ENCODE peak calls at places on chromosomes 16 and 17, in five cellular contexts. L is HFFc6, D is kidney, M is ascending aorta, W is fibroblast of pulmonary artery. B is an unnamed sample.

GRCh38 chr16:54935411-54936085 is 4.9 kb downstream of the IRX5 start:
- DNase-seq in L (no peak), M (no peak), W (no peak), D (no peak), B (no peak)

GRCh38 chr17:44558349-44559287 is 1.3 kb downstream of the FZD2 start:
- DNase-seq in L (peak; percentile 32), D (no peak), W (no peak), M (peak; percentile 67), B (no peak)

GRCh38 chr16:27737513-27737912 is 187.6 kb downstream of the KATNIP start:
- DNase-seq in D (no peak), L (no peak), M (no peak), W (no peak), B (no peak)

GRCh38 chr16:84643677-84644076 is 4.6 kb upstream of the KLHL36 start:
- DNase-seq in W (no peak), M (no peak), D (no peak), L (no peak), B (peak; percentile 50)

GRCh38 chr17:47205419-47205963 is 3.7 kb upstream of the MYL4 start:
- DNase-seq in M (peak; percentile 76), D (peak; percentile 90), L (peak; percentile 50), W (peak; percentile 57), B (no peak)

GRCh38 chr16:11067697-11068141 is 123.4 kb downstream of the CLEC16A start:
- DNase-seq in W (no peak), M (no peak), L (no peak), D (peak; percentile 76), B (no peak)

GRCh38 chr17:6569391-6570302 is 13.3 kb upstream of the PITPNM3 start:
- DNase-seq in M (no peak), W (no peak), D (no peak), L (no peak), B (no peak)

GRCh38 chr16:27311449-27311831 is 2.3 kb upstream of the IL4R start:
- DNase-seq in W (peak; percentile 56), D (no peak), L (no peak), M (peak; percentile 54), B (no peak)

GRCh38 chr17:1068356-1068755 is 71.4 kb downstream of the TIMM22 start:
- DNase-seq in M (no peak), W (no peak), L (no peak), D (peak; percentile 45), B (no peak)

GRCh38 chr17:7858487-7858832 is 657 bp downstream of the CYB5D1 start:
- DNase-seq in D (peak; percentile 84), L (peak; percentile 66), M (no peak), W (peak; percentile 50), B (peak; percentile 56)
- TF ChIP-seq CTCF in D (peak; percentile 19), L (peak; percentile 73), M (peak; percentile 26), W (peak; percentile 44), B (peak; percentile 59)

GRCh38 chr17:8631554-8631877 is 991 bp upstream of the MYH10 start:
- DNase-seq in L (no peak), W (peak; percentile 32), M (no peak), D (no peak), B (no peak)

GRCh38 chr17:8628609-8629169 is 1.8 kb downstream of the MYH10 start:
- DNase-seq in D (no peak), M (no peak), W (peak; percentile 20), L (no peak), B (no peak)

GRCh38 chr17:8630802-8631553 is 453 bp upstream of the MYH10 start:
- DNase-seq in W (peak; percentile 100), D (peak; percentile 99), L (peak; percentile 100), M (peak; percentile 99), B (peak; percentile 100)

GRCh38 chr17:8629371-8630226 is 926 bp downstream of the MYH10 start:
- DNase-seq in D (peak; percentile 88), W (peak; percentile 36), L (no peak), M (peak; percentile 66), B (peak; percentile 42)

DNA sequence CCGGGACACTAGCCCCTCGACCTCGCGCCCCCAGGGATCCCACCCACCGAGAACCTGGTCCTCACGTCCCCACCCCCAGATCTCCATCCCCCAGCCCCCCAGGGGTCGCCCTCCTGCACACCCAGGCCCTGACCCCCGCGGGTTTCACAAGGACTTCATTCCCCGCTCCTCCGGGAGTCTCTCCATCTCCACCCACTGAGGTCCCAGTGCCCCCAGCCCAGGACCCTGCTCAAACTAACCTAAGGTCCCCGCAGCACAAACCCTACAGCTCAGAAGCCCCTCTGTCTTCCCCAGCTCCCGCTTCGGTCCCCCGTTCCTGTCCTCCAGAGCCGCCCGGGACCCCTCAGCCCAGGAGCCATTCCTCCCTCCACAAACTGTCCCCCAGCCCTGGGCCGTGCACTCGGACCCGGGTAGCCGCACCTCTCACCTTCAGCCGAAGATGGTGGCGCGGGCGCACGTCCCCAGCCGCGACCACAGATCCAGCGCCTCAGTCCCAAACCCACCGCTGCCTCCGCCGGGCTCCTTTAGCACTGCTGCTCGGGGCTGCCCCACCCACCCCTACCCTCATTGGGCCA is at the start of gene MYH10:
- DNase-seq in W (no peak), M (peak; percentile 67), D (no peak), L (no peak), B (no peak)
- TF ChIP-seq CTCF in W (no peak), M (peak; percentile 42), D (peak; percentile 7), L (no peak), B (no peak)

GRCh38 chr16:23803591-23804123 is 32.1 kb upstream of the PRKCB start:
- DNase-seq in D (peak; percentile 71), L (peak; percentile 16), W (peak; percentile 20), M (peak; percentile 64), B (peak; percentile 61)
- TF ChIP-seq CTCF in D (peak; percentile 33), L (peak; percentile 71), W (peak; percentile 49), M (peak; percentile 12), B (peak; percentile 46)

GRCh38 chr16:86072328-86073102 is 173.6 kb downstream of the IRF8 start:
- DNase-seq in D (peak; percentile 80), M (no peak), W (peak; percentile 82), L (peak; percentile 57), B (peak; percentile 66)
- TF ChIP-seq CTCF in D (peak; percentile 79), M (peak; percentile 55), W (peak; percentile 90), L (peak; percentile 94), B (peak; percentile 80)

DNA sequence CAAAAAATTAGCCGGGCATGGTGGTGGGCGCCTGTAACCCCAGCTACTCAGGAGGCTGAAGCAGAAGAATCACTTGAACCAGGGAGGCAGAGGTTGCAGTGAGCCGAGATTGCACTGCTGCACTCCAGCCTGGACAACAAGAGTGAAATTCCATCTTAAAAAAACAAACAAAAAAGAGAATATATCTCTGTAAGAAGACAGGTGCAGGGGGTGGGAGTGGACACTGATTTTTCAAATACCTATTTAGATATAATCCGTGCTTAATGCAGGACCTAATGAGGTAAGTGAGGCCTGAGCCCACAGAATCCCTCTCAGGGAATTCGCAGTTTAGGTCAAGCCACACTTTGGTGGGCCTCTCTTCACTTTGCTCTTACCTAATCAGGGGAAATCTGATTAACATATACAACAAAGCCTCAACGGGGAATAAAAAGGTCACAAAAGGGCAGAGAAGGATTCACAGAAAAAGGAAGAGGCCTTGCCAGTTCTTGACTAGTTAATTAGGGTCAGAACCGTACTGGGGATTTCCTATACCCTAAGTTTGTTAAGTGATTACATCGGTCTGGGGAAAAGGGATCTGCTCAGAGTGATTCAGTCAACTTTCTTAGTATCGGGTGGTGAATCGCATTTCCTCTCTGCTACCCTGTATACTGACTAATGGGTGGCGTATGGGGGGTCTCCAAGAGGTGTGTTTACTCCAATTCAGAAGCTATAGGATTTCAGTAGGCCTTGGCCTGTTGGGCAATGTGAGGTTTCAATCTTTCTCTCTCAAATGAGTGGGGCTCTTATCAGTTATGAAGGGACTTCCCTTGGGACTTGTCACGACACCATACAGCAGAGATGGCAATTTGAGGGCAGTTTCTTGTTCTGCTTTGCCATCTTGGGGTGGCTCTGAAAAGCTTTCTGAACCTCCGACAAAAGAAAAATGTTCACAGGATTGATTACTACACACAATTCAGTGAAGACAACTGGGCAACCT is 1.9 kb upstream of the NFAT5 start:
- DNase-seq in W (peak; percentile 17), M (no peak), D (no peak), L (peak; percentile 39), B (peak; percentile 9)
- TF ChIP-seq CTCF in W (no peak), M (no peak), D (peak; percentile 2), L (no peak), B (no peak)

DNA sequence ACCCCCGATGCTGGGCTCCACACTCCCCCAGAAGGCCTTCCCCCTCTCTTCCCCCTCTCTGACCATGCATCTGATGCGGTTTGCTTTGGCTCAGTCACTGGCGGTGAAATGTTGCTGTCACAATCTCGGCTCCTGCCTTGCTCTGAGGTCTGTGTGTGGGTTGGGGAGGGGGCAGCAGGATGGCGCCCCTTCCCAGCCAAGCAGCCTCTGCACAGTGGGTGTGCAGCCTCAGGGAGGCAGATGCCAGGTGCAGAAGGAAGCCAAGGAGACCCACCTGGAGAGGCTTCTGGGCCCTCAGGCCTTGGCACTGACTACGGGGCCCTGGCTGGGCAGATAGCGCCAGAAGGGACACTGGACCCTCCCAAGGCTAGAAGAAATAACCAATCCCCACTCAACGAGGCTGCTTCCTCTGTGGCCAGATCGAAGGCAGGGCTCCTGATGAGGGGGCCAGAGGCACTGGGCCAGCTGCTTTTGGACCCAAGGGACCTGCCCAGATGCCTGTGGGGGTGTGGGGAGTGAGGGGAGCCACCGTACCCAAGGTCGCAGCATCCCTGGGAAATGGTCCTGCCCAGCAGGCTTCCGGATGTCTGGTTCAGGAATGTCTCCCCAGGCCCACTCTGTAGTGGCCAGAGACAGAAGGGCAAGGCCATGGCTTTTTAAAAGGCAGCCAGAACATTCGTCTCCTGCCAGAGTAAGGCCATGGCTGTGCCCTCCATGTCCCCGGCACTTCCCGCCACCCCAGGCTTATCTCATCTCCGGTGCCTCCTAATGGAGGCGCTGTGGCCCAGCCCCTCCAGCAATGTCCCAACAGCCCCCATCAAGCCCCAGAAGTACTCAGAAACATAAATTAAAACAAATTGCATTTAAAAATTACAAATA is 43.4 kb upstream of the SLC38A10 start:
- DNase-seq in M (no peak), L (no peak), D (peak; percentile 88), W (no peak), B (no peak)
- TF ChIP-seq CTCF in M (no peak), L (no peak), D (no peak), W (no peak), B (no peak)

DNA sequence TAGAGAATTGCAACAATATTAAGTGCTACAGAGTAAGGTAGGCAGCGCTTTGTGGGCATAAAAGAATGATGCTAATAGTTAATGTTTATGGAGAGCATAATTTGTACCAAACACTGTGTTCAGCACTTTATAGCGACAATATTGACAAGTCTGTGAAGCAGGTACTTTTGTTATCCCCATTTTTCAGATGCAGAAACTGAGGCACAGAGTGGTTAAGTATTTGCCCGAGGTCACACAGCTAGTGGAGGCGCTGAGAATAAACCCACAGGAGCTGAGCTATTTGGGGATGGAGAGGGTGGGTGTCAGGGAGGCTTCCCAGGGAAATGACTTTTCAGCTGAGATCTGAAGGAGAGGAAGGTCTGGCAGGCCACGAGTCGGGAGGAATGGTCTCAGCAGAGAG is 39.4 kb downstream of the TMEM186 start:
- DNase-seq in D (no peak), W (no peak), M (no peak), L (no peak), B (no peak)
- TF ChIP-seq CTCF in D (no peak), W (no peak), M (no peak), L (no peak), B (no peak)

DNA sequence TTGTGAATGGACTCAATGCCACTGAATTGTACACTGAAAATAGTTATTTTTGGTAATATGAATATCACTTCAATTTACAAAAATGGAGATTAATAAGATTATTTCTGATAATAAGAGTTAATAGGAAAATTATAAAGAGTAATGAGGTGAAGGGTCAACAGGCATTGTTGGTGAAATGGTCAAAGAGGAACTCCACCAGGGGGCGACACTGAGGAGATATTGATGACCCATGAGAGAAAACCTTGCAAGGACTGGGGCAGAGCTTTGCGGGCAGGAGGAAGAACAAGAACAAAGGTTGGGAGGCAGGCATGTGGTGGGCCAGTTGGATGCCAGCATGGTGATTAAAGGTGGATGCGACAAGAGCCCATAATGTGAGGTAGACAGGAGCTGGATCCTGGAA is 74.0 kb upstream of the XYLT1 start:
- DNase-seq in W (no peak), L (no peak), M (no peak), D (no peak), B (no peak)
- TF ChIP-seq CTCF in W (peak; percentile 3), L (peak; percentile 71), M (no peak), D (no peak), B (no peak)

GRCh38 chr17:35063514-35064223 is at the start of gene RFFL:
- DNase-seq in L (peak; percentile 98), D (peak; percentile 91), W (peak; percentile 98), M (peak; percentile 95), B (peak; percentile 98)
- TF ChIP-seq CTCF in L (no peak), D (no peak), W (peak; percentile 4), M (no peak), B (no peak)